ENCODE peak calls at places on chromosomes 4 and X, in six cellular contexts. One of them, this sample, is unnamed.

GRCh38 chrX:30793075-30793766 is 95.8 kb downstream of the TAB3 start:
- DNase-seq in GM10248: no peak
- DNase-seq in NCI-H510A: no peak
- DNase-seq in GM04504: no peak
- DNase-seq in NCI-H82: no peak
- DNase-seq in ecto neural progenitor cell: no peak
- DNase-seq in this sample: no peak

GRCh38 chr4:111013846-111014245 is 391.0 kb upstream of the PITX2 start:
- DNase-seq in GM04504: no peak
- DNase-seq in GM10248: no peak
- DNase-seq in NCI-H82: no peak
- DNase-seq in NCI-H510A: no peak
- DNase-seq in ecto neural progenitor cell: no peak
- DNase-seq in this sample: no peak

GRCh38 chr4:138236035-138236434 is 6.1 kb downstream of the SLC7A11 start:
- DNase-seq in NCI-H510A: no peak
- DNase-seq in NCI-H82: no peak
- DNase-seq in GM04504: no peak
- DNase-seq in GM10248: no peak
- DNase-seq in ecto neural progenitor cell: no peak
- DNase-seq in this sample: no peak

GRCh38 chrX:51420610-51421009 is 75.8 kb downstream of the NUDT11 start:
- DNase-seq in NCI-H82: peak
- DNase-seq in GM10248: no peak
- DNase-seq in ecto neural progenitor cell: no peak
- DNase-seq in NCI-H510A: no peak
- DNase-seq in GM04504: peak
- DNase-seq in this sample: no peak

GRCh38 chr4:56656346-56656643 is 24.8 kb downstream of the HOPX start:
- DNase-seq in GM04504: no peak
- DNase-seq in GM10248: peak
- DNase-seq in ecto neural progenitor cell: peak
- DNase-seq in NCI-H510A: no peak
- DNase-seq in NCI-H82: no peak
- DNase-seq in this sample: no peak

GRCh38 chr4:30720656-30721352 is 635 bp downstream of the PCDH7 start:
- DNase-seq in GM10248: peak
- DNase-seq in ecto neural progenitor cell: peak
- DNase-seq in NCI-H82: peak
- DNase-seq in NCI-H510A: no peak
- DNase-seq in GM04504: no peak
- DNase-seq in this sample: no peak

GRCh38 chrX:120768681-120769080 is 107.0 kb downstream of the CT47B1 start:
- DNase-seq in GM04504: no peak
- DNase-seq in GM10248: no peak
- DNase-seq in NCI-H510A: no peak
- DNase-seq in ecto neural progenitor cell: no peak
- DNase-seq in NCI-H82: no peak
- DNase-seq in this sample: no peak

GRCh38 chr4:103067841-103068547 is 8.6 kb downstream of the SLC9B2 start:
- DNase-seq in GM04504: no peak
- DNase-seq in ecto neural progenitor cell: no peak
- DNase-seq in GM10248: no peak
- DNase-seq in NCI-H510A: no peak
- DNase-seq in NCI-H82: no peak
- DNase-seq in this sample: no peak

GRCh38 chrX:17397074-17397473 is 22.1 kb downstream of the NHS start:
- DNase-seq in GM10248: no peak
- DNase-seq in ecto neural progenitor cell: no peak
- DNase-seq in NCI-H510A: no peak
- DNase-seq in GM04504: no peak
- DNase-seq in NCI-H82: no peak
- DNase-seq in this sample: no peak

GRCh38 chrX:11739796-11740195 is 18.2 kb upstream of the MSL3 start:
- DNase-seq in GM10248: no peak
- DNase-seq in NCI-H510A: no peak
- DNase-seq in NCI-H82: no peak
- DNase-seq in ecto neural progenitor cell: no peak
- DNase-seq in GM04504: no peak
- DNase-seq in this sample: no peak

GRCh38 chrX:154373340-154374306 is 811 bp downstream of the FLNA start:
- DNase-seq in GM04504: peak
- DNase-seq in GM10248: no peak
- DNase-seq in NCI-H510A: peak
- DNase-seq in ecto neural progenitor cell: peak
- DNase-seq in NCI-H82: peak
- DNase-seq in this sample: peak

GRCh38 chr4:119715490-119716445 is 87.2 kb upstream of the PDE5A start:
- DNase-seq in NCI-H82: no peak
- DNase-seq in ecto neural progenitor cell: no peak
- DNase-seq in GM10248: no peak
- DNase-seq in GM04504: no peak
- DNase-seq in NCI-H510A: no peak
- DNase-seq in this sample: no peak

GRCh38 chr4:10182446-10183424 is 66.1 kb upstream of the WDR1 start:
- DNase-seq in GM04504: no peak
- DNase-seq in ecto neural progenitor cell: no peak
- DNase-seq in NCI-H82: no peak
- DNase-seq in GM10248: no peak
- DNase-seq in NCI-H510A: no peak
- DNase-seq in this sample: no peak

GRCh38 chrX:21717802-21718201 is 40.1 kb downstream of the SMPX start:
- DNase-seq in ecto neural progenitor cell: no peak
- DNase-seq in NCI-H510A: no peak
- DNase-seq in NCI-H82: no peak
- DNase-seq in GM04504: no peak
- DNase-seq in GM10248: no peak
- DNase-seq in this sample: no peak

GRCh38 chr4:82043081-82043808 is 330.5 kb downstream of the HNRNPD start:
- DNase-seq in NCI-H510A: peak
- DNase-seq in GM10248: no peak
- DNase-seq in NCI-H82: peak
- DNase-seq in ecto neural progenitor cell: peak
- DNase-seq in GM04504: no peak
- DNase-seq in this sample: no peak

This sample was measured in anterior cingulate cortex.